ENCODE peak calls at places on chromosomes 2 and 18, in seven cellular contexts. C is PC-9, X is stomach, P is dorsolateral prefrontal cortex, Z is IMR-90, T is Panc1, H is left ventricle myocardium inferior. M is an unnamed sample.

GRCh38 chr2:188787661-188788044 is 186.5 kb upstream of the COL3A1 start:
- DNase-seq in C (no peak), X (no peak), P (no peak), Z (no peak), T (no peak), H (no peak), M (no peak)

GRCh38 chr2:8574196-8575010 is 107.5 kb upstream of the ID2 start:
- DNase-seq in C (no peak), X (peak; percentile 25), P (no peak), Z (peak; percentile 49), T (no peak), H (no peak), M (no peak)

GRCh38 chr18:45621068-45621511 is 5.8 kb downstream of the SLC14A2 start:
- DNase-seq in C (no peak), X (no peak), P (no peak), Z (peak; percentile 44), T (peak; percentile 58), H (no peak), M (no peak)

GRCh38 chr2:216119986-216120385 is 10.8 kb downstream of the XRCC5 start:
- DNase-seq in C (no peak), X (no peak), P (no peak), Z (no peak), T (no peak), H (no peak), M (no peak)

GRCh38 chr2:177799531-177799930 is 273.0 kb downstream of the PDE11A start:
- DNase-seq in C (no peak), X (no peak), P (no peak), Z (peak; percentile 12), T (peak; percentile 8), H (no peak), M (no peak)

GRCh38 chr2:205686231-205687017 is 4.1 kb downstream of the NRP2 start:
- DNase-seq in C (no peak), X (no peak), P (no peak), Z (peak; percentile 35), T (no peak), H (no peak), M (no peak)

GRCh38 chr2:3442185-3442584 is 62.7 kb downstream of the TRAPPC12 start:
- DNase-seq in C (no peak), X (no peak), P (no peak), Z (peak; percentile 72), T (no peak), H (no peak), M (no peak)

GRCh38 chr2:31401580-31401979 is 13.0 kb downstream of the XDH start:
- DNase-seq in C (peak; percentile 99), X (no peak), P (no peak), Z (peak; percentile 96), T (no peak), H (no peak), M (peak; percentile 97)

GRCh38 chr2:120819720-120820210 is 84.1 kb downstream of the GLI2 start:
- DNase-seq in C (no peak), X (no peak), P (no peak), Z (no peak), T (no peak), H (no peak), M (no peak)

GRCh38 chr2:174763793-174764179 is 486 bp downstream of the CHRNA1 start:
- DNase-seq in C (no peak), X (no peak), P (no peak), Z (no peak), T (no peak), H (no peak), M (no peak)
- H3K4me3 ChIP-seq in C (no peak overlapping the region), X (no peak overlapping the region), P (no peak overlapping the region), Z (no peak overlapping the region), T (no peak overlapping the region), H (no peak overlapping the region), M (no peak overlapping the region)

DNA sequence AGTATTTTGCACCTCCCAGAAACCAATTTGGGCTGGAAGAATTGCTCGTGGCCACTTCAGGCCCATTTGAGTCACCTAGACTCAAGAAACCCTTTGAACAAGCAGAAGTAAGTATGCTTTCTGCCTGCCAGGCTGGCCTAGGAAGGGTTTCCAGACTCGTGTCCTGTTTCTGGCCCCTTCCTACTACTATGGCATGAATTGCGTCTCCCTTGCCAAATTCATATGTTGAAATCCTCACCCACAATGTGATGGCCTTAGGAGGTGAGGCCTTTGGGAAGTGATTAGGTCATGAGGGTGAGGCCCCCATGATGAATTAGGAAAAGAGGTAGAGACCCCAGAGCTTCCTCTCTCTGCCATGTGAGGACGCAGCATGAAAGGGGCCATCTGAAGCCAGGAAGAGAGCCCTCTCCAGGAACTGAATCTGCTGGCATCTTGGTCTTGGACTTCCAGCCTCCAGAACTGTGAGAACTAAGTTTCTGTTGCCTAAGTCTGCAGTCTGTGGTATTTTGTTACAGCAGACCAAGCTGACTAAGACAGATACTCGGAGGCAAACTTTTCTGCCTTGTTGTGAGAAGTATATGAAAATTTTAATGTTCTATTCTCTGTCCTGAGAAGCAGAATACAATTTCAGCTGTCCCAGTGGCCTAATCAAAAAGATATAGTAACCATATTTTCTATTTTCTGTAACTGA is 13.1 kb downstream of the GPR45 start:
- DNase-seq in C (no peak), X (no peak), P (no peak), Z (no peak), T (no peak), H (no peak), M (no peak)
- H3K27me3 ChIP-seq in C (no peaks in the 10 kb centered on the region), X (no peaks in the 10 kb centered on the region), P (no peaks in the 10 kb centered on the region), Z (peaks cover 1% of the 10 kb centered on the region), T (no peaks in the 10 kb centered on the region), H (no peaks in the 10 kb centered on the region), M (no peaks in the 10 kb centered on the region)

DNA sequence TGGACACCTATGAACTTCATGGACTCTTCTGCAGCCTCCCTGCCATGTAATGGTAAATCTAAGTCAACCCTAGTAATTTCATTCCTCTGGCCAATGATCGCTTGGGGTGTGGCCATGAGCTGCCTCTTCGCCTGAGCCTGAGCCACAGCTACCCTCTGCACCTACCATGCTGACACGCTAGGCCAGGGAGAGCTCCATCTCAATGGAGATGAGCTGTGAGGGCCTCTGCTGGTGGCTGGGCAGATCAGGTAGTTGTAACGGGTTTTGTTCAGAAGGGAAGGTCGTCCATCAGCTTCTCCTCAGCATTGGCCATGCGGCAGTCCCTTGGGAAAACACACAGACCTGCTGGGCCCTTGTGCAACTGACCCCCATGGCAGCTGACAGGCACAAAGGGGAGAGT is 24.4 kb downstream of the MPHOSPH10 start:
- DNase-seq in C (peak; percentile 44), X (no peak), P (no peak), Z (no peak), T (peak; percentile 20), H (no peak), M (no peak)
- TF ChIP-seq CTCF in C (peak; percentile 36), X (no peak), P (no peak), Z (no peak), T (peak; percentile 37), H (no peak), M (no peak)

GRCh38 chr18:76750886-76751537 is 71.3 kb upstream of the ZNF236 start:
- DNase-seq in C (no peak), X (no peak), P (no peak), Z (no peak), T (no peak), H (no peak), M (no peak)
- H3K4me3 ChIP-seq in C (no peak overlapping the region), X (no peak overlapping the region), P (no peak overlapping the region), Z (no peak overlapping the region), T (no peak overlapping the region), H (no peak overlapping the region), M (no peak overlapping the region)

GRCh38 chr2:218855305-218856167 is 4.1 kb upstream of the WNT6 start:
- DNase-seq in C (no peak), X (no peak), P (no peak), Z (no peak), T (no peak), H (no peak), M (no peak)
- H3K27me3 ChIP-seq in C (peaks cover 13% of the 10 kb centered on the region), X (peaks cover 71% of the 10 kb centered on the region), P (peaks cover 35% of the 10 kb centered on the region), Z (peaks cover 78% of the 10 kb centered on the region), T (peaks cover 4% of the 10 kb centered on the region), H (peaks cover 98% of the 10 kb centered on the region), M (peaks cover 51% of the 10 kb centered on the region)

DNA sequence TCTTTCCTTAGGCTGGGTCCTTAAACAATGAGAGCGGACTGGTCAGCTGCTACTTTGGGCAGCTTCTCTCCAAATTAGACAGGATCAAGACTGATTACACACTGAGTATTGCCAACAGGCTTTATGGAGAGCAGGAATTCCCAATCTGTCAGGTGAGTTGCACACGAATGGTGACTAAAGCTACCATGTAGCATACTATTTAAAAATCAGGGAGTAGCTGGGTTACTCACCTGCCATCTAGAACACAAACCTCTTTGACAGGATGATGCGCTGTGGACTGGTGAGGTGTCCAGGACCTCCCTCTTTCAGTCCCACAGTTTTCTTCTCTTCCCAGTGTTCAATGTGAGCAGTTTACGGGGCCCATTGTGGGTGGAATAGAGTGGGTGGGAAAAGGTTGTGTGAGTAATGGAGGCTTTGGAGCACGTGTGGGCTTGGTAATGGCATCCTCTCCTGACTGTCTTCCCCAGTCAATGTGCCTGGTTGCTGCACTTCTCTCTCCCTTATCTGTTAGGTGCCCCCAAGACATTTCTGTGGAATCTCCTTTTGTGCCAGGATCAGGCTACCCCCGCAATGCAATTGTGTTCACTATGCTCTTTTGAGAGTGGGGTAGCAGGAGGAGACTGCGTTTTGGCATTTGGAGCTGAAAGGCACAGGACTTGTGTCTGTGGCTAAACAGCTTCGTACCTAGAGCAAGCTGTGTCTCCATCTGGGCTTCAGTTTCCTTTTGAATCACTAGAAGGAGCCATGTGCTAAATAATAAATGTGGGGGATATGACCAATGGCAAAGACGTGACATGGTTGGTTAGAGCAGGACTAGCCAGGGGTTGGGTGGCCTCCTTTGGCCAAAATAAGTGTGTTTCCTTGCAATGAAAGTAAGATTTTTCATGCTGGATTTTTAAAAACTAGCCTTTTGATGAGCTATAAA is 17.7 kb downstream of the SERPINB12 start:
- DNase-seq in C (no peak), X (no peak), P (no peak), Z (no peak), T (no peak), H (no peak), M (no peak)
- TF ChIP-seq CTCF in C (no peak), X (no peak), P (no peak), Z (no peak), T (no peak), H (no peak), M (no peak)

GRCh38 chr2:56314809-56315208 is 131.0 kb downstream of the CCDC85A start:
- DNase-seq in C (no peak), X (no peak), P (no peak), Z (no peak), T (no peak), H (no peak), M (no peak)
- H3K4me3 ChIP-seq in C (no peak overlapping the region), X (no peak overlapping the region), P (no peak overlapping the region), Z (no peak overlapping the region), T (no peak overlapping the region), H (no peak overlapping the region), M (no peak overlapping the region)

GRCh38 chr2:236969075-236969474 is 116.6 kb upstream of the COPS8 start:
- DNase-seq in C (no peak), X (peak; percentile 19), P (no peak), Z (no peak), T (no peak), H (no peak), M (no peak)
- H3K27me3 ChIP-seq in C (peaks cover 71% of the 10 kb centered on the region), X (no peaks in the 10 kb centered on the region), P (no peaks in the 10 kb centered on the region), Z (peaks cover 34% of the 10 kb centered on the region), T (peaks cover 9% of the 10 kb centered on the region), H (peaks cover 20% of the 10 kb centered on the region), M (peaks cover 3% of the 10 kb centered on the region)

M was measured in kidney epithelial cell.